ENCODE peak calls at places on chromosomes 3 and 15, in five cellular contexts. H is Kasumi-1; Q is hippocampal formation; J is nephron progenitor cell; W is stimulated activated CD8-positive, alpha-beta memory T cell treated with anti-CD3 and anti-CD28 coated beads, Interleukin-7, amount 100 ng/mL, for 4 hours. E is an unnamed sample.

GRCh38 chr3:86958534-86958933 is 32.4 kb downstream of the VGLL3 start:
- DNase-seq in H (no peak), Q (no peak), J (no peak), W (no peak), E (no peak)

GRCh38 chr15:77421370-77421700 is 647 bp downstream of the HMG20A start:
- DNase-seq in W (no peak), H (no peak), J (no peak), Q (no peak), E (no peak)

GRCh38 chr3:146044046-146044445 is 116.9 kb downstream of the PLOD2 start:
- DNase-seq in Q (no peak), H (no peak), W (no peak), J (no peak), E (no peak)

GRCh38 chr15:99154271-99154670 is 49.4 kb downstream of the SYNM start:
- DNase-seq in W (no peak), J (no peak), Q (no peak), H (no peak), E (no peak)

GRCh38 chr3:131361464-131362421 is 19.8 kb upstream of the NUDT16 start:
- DNase-seq in Q (no peak), J (peak; percentile 67), H (no peak), W (no peak), E (peak; percentile 66)

GRCh38 chr3:156037356-156037755 is 83.0 kb upstream of the KCNAB1 start:
- DNase-seq in H (no peak), W (no peak), J (no peak), Q (no peak), E (no peak)

GRCh38 chr3:13561376-13561775 is 12.5 kb downstream of the FBLN2 start:
- DNase-seq in H (no peak), Q (no peak), W (no peak), J (no peak), E (no peak)

GRCh38 chr15:73626072-73626471 is 7.1 kb downstream of the NPTN start:
- DNase-seq in W (no peak), H (no peak), J (no peak), Q (no peak), E (no peak)

GRCh38 chr3:13884851-13885703 is 5.2 kb upstream of the WNT7A start:
- DNase-seq in J (peak; percentile 72), W (no peak), Q (no peak), H (peak; percentile 20), E (no peak)

GRCh38 chr15:101498076-101498730 is 8.7 kb upstream of the PCSK6 start:
- DNase-seq in W (no peak), J (no peak), Q (no peak), H (no peak), E (no peak)

GRCh38 chr15:39597751-39598185 is 16.9 kb downstream of the THBS1 start:
- DNase-seq in J (no peak), W (no peak), Q (no peak), H (no peak), E (no peak)

GRCh38 chr3:101244212-101244575 is 76.2 kb downstream of the IMPG2 start:
- DNase-seq in H (no peak), Q (no peak), J (no peak), W (no peak), E (no peak)

E was measured in occipital lobe.